ENCODE peak calls at places on chromosomes 4 and X, in eight cellular contexts. One of them, this sample, is unnamed.

GRCh38 chr4:145320269-145320668 is 139.9 kb upstream of the OTUD4 start:
- ATAC-seq in left cardiac atrium: no peak
- ATAC-seq in CD4-positive, alpha-beta T cell: no peak
- ATAC-seq in IMR-90: no peak
- ATAC-seq in naive B cell: no peak
- ATAC-seq in stimulated activated naive CD8-positive, alpha-beta T cell treated with anti-CD3 and anti-CD28 coated beads, Interleukin-15, amount 100 ng/mL, for 72 hours: no peak
- ATAC-seq in activated CD8-positive, alpha-beta memory T cell treated with anti-CD3 and anti-CD28 coated beads, Interleukin-2, amount 10 ng/mL, durations not matched to agents 7 days and 5 days: no peak
- ATAC-seq in HCT116: no peak
- ATAC-seq in this sample: no peak

GRCh38 chr4:8343051-8343966 is 73.8 kb downstream of the HTRA3 start:
- ATAC-seq in left cardiac atrium: no peak
- ATAC-seq in CD4-positive, alpha-beta T cell: no peak
- ATAC-seq in IMR-90: peak; percentile 46
- ATAC-seq in naive B cell: no peak
- ATAC-seq in stimulated activated naive CD8-positive, alpha-beta T cell treated with anti-CD3 and anti-CD28 coated beads, Interleukin-15, amount 100 ng/mL, for 72 hours: no peak
- ATAC-seq in activated CD8-positive, alpha-beta memory T cell treated with anti-CD3 and anti-CD28 coated beads, Interleukin-2, amount 10 ng/mL, durations not matched to agents 7 days and 5 days: no peak
- ATAC-seq in HCT116: peak; percentile 26
- ATAC-seq in this sample: no peak

GRCh38 chr4:67712650-67713530 is 11.9 kb upstream of the UBA6 start:
- ATAC-seq in left cardiac atrium: no peak
- ATAC-seq in CD4-positive, alpha-beta T cell: no peak
- ATAC-seq in IMR-90: no peak
- ATAC-seq in naive B cell: no peak
- ATAC-seq in stimulated activated naive CD8-positive, alpha-beta T cell treated with anti-CD3 and anti-CD28 coated beads, Interleukin-15, amount 100 ng/mL, for 72 hours: peak; percentile 21
- ATAC-seq in activated CD8-positive, alpha-beta memory T cell treated with anti-CD3 and anti-CD28 coated beads, Interleukin-2, amount 10 ng/mL, durations not matched to agents 7 days and 5 days: no peak
- ATAC-seq in HCT116: no peak
- ATAC-seq in this sample: no peak

GRCh38 chr4:54709281-54709854 is 51.6 kb downstream of the KIT start:
- ATAC-seq in left cardiac atrium: no peak
- ATAC-seq in CD4-positive, alpha-beta T cell: peak; percentile 44
- ATAC-seq in IMR-90: peak; percentile 67
- ATAC-seq in naive B cell: no peak
- ATAC-seq in stimulated activated naive CD8-positive, alpha-beta T cell treated with anti-CD3 and anti-CD28 coated beads, Interleukin-15, amount 100 ng/mL, for 72 hours: no peak
- ATAC-seq in activated CD8-positive, alpha-beta memory T cell treated with anti-CD3 and anti-CD28 coated beads, Interleukin-2, amount 10 ng/mL, durations not matched to agents 7 days and 5 days: no peak
- ATAC-seq in HCT116: no peak
- ATAC-seq in this sample: peak; percentile 66

GRCh38 chr4:24664956-24665355 is 80.6 kb upstream of the DHX15 start:
- ATAC-seq in left cardiac atrium: peak; percentile 91
- ATAC-seq in CD4-positive, alpha-beta T cell: no peak
- ATAC-seq in IMR-90: peak; percentile 96
- ATAC-seq in naive B cell: no peak
- ATAC-seq in stimulated activated naive CD8-positive, alpha-beta T cell treated with anti-CD3 and anti-CD28 coated beads, Interleukin-15, amount 100 ng/mL, for 72 hours: no peak
- ATAC-seq in activated CD8-positive, alpha-beta memory T cell treated with anti-CD3 and anti-CD28 coated beads, Interleukin-2, amount 10 ng/mL, durations not matched to agents 7 days and 5 days: no peak
- ATAC-seq in HCT116: no peak
- ATAC-seq in this sample: no peak

GRCh38 chrX:2584659-2585470 is 84.1 kb upstream of the DHRSX start:
- ATAC-seq in left cardiac atrium: no peak
- ATAC-seq in CD4-positive, alpha-beta T cell: no peak
- ATAC-seq in IMR-90: no peak
- ATAC-seq in naive B cell: no peak
- ATAC-seq in stimulated activated naive CD8-positive, alpha-beta T cell treated with anti-CD3 and anti-CD28 coated beads, Interleukin-15, amount 100 ng/mL, for 72 hours: peak; percentile 48
- ATAC-seq in activated CD8-positive, alpha-beta memory T cell treated with anti-CD3 and anti-CD28 coated beads, Interleukin-2, amount 10 ng/mL, durations not matched to agents 7 days and 5 days: no peak
- ATAC-seq in HCT116: no peak
- ATAC-seq in this sample: no peak

GRCh38 chr4:793109-793861 is 32.6 kb downstream of the CPLX1 start:
- ATAC-seq in left cardiac atrium: no peak
- ATAC-seq in CD4-positive, alpha-beta T cell: no peak
- ATAC-seq in IMR-90: no peak
- ATAC-seq in naive B cell: no peak
- ATAC-seq in stimulated activated naive CD8-positive, alpha-beta T cell treated with anti-CD3 and anti-CD28 coated beads, Interleukin-15, amount 100 ng/mL, for 72 hours: no peak
- ATAC-seq in activated CD8-positive, alpha-beta memory T cell treated with anti-CD3 and anti-CD28 coated beads, Interleukin-2, amount 10 ng/mL, durations not matched to agents 7 days and 5 days: peak; percentile 37
- ATAC-seq in HCT116: peak; percentile 19
- ATAC-seq in this sample: peak; percentile 50

GRCh38 chr4:23373269-23373668 is 516.6 kb downstream of the PPARGC1A start:
- ATAC-seq in left cardiac atrium: peak; percentile 97
- ATAC-seq in CD4-positive, alpha-beta T cell: no peak
- ATAC-seq in IMR-90: peak; percentile 14
- ATAC-seq in naive B cell: no peak
- ATAC-seq in stimulated activated naive CD8-positive, alpha-beta T cell treated with anti-CD3 and anti-CD28 coated beads, Interleukin-15, amount 100 ng/mL, for 72 hours: peak; percentile 83
- ATAC-seq in activated CD8-positive, alpha-beta memory T cell treated with anti-CD3 and anti-CD28 coated beads, Interleukin-2, amount 10 ng/mL, durations not matched to agents 7 days and 5 days: no peak
- ATAC-seq in HCT116: no peak
- ATAC-seq in this sample: peak; percentile 90

GRCh38 chrX:1578511-1579173 is 12.8 kb upstream of the AKAP17A start:
- ATAC-seq in left cardiac atrium: no peak
- ATAC-seq in CD4-positive, alpha-beta T cell: no peak
- ATAC-seq in IMR-90: no peak
- ATAC-seq in naive B cell: no peak
- ATAC-seq in stimulated activated naive CD8-positive, alpha-beta T cell treated with anti-CD3 and anti-CD28 coated beads, Interleukin-15, amount 100 ng/mL, for 72 hours: no peak
- ATAC-seq in activated CD8-positive, alpha-beta memory T cell treated with anti-CD3 and anti-CD28 coated beads, Interleukin-2, amount 10 ng/mL, durations not matched to agents 7 days and 5 days: no peak
- ATAC-seq in HCT116: no peak
- ATAC-seq in this sample: no peak

GRCh38 chrX:141314441-141314840 is 72.1 kb upstream of the SPANXC start:
- ATAC-seq in left cardiac atrium: no peak
- ATAC-seq in CD4-positive, alpha-beta T cell: no peak
- ATAC-seq in IMR-90: no peak
- ATAC-seq in naive B cell: no peak
- ATAC-seq in stimulated activated naive CD8-positive, alpha-beta T cell treated with anti-CD3 and anti-CD28 coated beads, Interleukin-15, amount 100 ng/mL, for 72 hours: no peak
- ATAC-seq in activated CD8-positive, alpha-beta memory T cell treated with anti-CD3 and anti-CD28 coated beads, Interleukin-2, amount 10 ng/mL, durations not matched to agents 7 days and 5 days: no peak
- ATAC-seq in HCT116: no peak
- ATAC-seq in this sample: no peak